ENCODE peak calls at places on chromosomes 12 and 14, in eight cellular contexts. J, U, C, D, Q, M, Y and R are unnamed samples.

GRCh38 chr12:113109360-113109759 is 26.2 kb downstream of the RASAL1 start:
- DNase-seq in Q (no peak), Y (no peak), D (no peak), C (no peak), M (no peak), U (no peak), J (no peak), R (no peak)

GRCh38 chr12:120453977-120454376 is 7.7 kb downstream of the GATC start:
- DNase-seq in U (no peak), D (peak; percentile 18), C (no peak), Y (no peak), Q (no peak), J (no peak), M (peak; percentile 67), R (no peak)

GRCh38 chr12:113040722-113041168 is 15.8 kb upstream of the DTX1 start:
- DNase-seq in J (peak; percentile 44), U (no peak), C (peak; percentile 59), M (peak; percentile 74), D (peak; percentile 72), Y (peak; percentile 36), Q (no peak), R (peak; percentile 90)

GRCh38 chr12:54416908-54417603 is 2.0 kb downstream of the ITGA5 start:
- DNase-seq in Q (no peak), U (no peak), C (no peak), M (peak; percentile 86), D (no peak), J (no peak), Y (peak; percentile 56), R (no peak)

GRCh38 chr14:103880334-103880985 is 33.1 kb upstream of the PPP1R13B start:
- DNase-seq in C (no peak), Y (peak; percentile 74), M (no peak), U (no peak), D (peak; percentile 43), J (peak; percentile 91), Q (no peak), R (peak; percentile 57)

GRCh38 chr14:85731198-85731597 is 201.3 kb downstream of the FLRT2 start:
- DNase-seq in D (no peak), M (no peak), U (no peak), Q (no peak), C (no peak), J (no peak), Y (peak; percentile 32), R (no peak)

GRCh38 chr12:111838353-111838752 is 3.7 kb upstream of the MAPKAPK5 start:
- DNase-seq in C (no peak), M (no peak), Y (no peak), U (no peak), J (no peak), Q (no peak), D (no peak), R (no peak)

GRCh38 chr12:29158364-29158763 is 9.3 kb downstream of the FAR2 start:
- DNase-seq in D (no peak), U (no peak), C (no peak), M (peak; percentile 88), Y (no peak), Q (no peak), J (no peak), R (no peak)

GRCh38 chr12:132194056-132194455 is 49.8 kb downstream of the NOC4L start:
- DNase-seq in U (no peak), C (peak; percentile 31), D (no peak), M (peak; percentile 44), J (no peak), Q (no peak), Y (no peak), R (peak; percentile 42)

GRCh38 chr12:63103489-63104131 is 47.4 kb downstream of the AVPR1A start:
- DNase-seq in M (peak; percentile 49), C (peak; percentile 16), U (no peak), J (no peak), D (peak; percentile 36), Q (no peak), Y (no peak), R (no peak)

GRCh38 chr14:57009585-57010515 is 199.6 kb upstream of the OTX2 start:
- DNase-seq in Q (no peak), J (no peak), D (no peak), Y (no peak), M (no peak), C (no peak), U (no peak), R (no peak)

GRCh38 chr12:57610553-57611115 is 601 bp upstream of the ARHGEF25 start:
- DNase-seq in M (no peak), J (no peak), Q (no peak), U (no peak), C (no peak), D (no peak), Y (peak; percentile 79), R (no peak)
- TF ChIP-seq POLR2A in M (no peak), J (no peak), Q (no peak), U (no peak), C (no peak), D (no peak), Y (no peak), R (no peak)

DNA sequence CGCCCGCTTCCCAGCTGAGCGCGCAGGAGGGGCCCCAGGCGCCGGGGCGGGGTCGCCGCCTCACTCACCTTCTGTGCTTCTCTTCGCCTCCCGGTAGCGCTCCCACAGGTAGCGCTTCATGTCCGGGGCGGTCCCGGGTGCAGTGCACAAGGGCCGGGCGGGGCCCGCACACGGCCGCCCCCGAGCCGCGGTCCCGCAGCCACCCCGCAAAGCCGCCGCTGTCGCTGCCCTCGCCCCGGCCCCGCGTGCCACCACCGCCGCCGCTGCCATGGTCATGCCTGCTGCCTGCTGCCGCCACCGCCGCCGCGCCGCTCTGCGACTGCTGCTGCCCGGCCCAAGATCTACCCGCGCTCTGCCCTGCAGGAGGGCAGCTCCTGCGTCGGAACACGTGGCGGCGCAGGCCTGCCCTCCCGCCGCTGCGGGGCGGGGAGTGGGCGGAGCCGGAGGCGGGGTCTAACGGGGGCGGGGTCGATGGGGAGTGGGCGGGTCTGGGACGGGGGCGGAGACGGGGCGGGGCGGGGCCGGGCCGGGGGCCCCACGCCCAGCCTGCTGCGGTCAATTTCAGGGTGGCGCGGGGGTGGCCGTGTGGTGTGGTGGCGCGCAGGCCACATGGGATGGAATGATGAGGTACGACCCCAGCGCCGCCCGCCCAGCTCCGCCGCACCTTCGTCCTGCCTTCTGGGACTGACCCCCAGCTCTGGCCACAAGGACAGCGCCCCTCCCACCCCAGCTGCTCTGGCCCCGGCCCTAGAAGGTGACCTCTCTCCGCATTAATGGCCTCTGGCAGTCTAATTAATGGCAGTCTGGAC is at the start of gene NT5DC3:
- DNase-seq in U (peak; percentile 78), Y (peak; percentile 81), Q (peak; percentile 37), C (peak; percentile 65), D (peak; percentile 69), J (peak; percentile 80), M (peak; percentile 93), R (peak; percentile 69)
- TF ChIP-seq POLR2A in U (peak; percentile 50), Y (peak; percentile 97), Q (peak; percentile 92), C (peak; percentile 79), D (peak; percentile 86), J (no peak), M (peak; percentile 90), R (peak; percentile 98)

GRCh38 chr14:96263347-96264199 is 7.6 kb downstream of the BDKRB1 start:
- DNase-seq in J (no peak), Y (no peak), M (no peak), U (no peak), Q (no peak), C (no peak), D (no peak), R (no peak)

GRCh38 chr14:96261772-96262485 is 5.9 kb downstream of the BDKRB1 start:
- DNase-seq in C (no peak), M (no peak), Y (no peak), D (no peak), J (no peak), U (no peak), Q (no peak), R (no peak)

GRCh38 chr14:96264200-96264553 is 8.2 kb downstream of the BDKRB1 start:
- DNase-seq in D (no peak), Y (no peak), C (no peak), M (no peak), Q (no peak), J (no peak), U (no peak), R (no peak)

GRCh38 chr14:96260341-96260821 is 4.4 kb downstream of the BDKRB1 start:
- DNase-seq in C (no peak), Q (no peak), J (no peak), Y (no peak), D (no peak), U (no peak), M (no peak), R (no peak)

GRCh38 chr14:96261053-96261452 is 5.0 kb downstream of the BDKRB1 start:
- DNase-seq in Q (no peak), D (no peak), Y (no peak), M (no peak), C (no peak), U (no peak), J (no peak), R (no peak)
- TF ChIP-seq POLR2A in Q (no peak), D (no peak), Y (no peak), M (no peak), C (no peak), U (no peak), J (no peak), R (no peak)

DNA sequence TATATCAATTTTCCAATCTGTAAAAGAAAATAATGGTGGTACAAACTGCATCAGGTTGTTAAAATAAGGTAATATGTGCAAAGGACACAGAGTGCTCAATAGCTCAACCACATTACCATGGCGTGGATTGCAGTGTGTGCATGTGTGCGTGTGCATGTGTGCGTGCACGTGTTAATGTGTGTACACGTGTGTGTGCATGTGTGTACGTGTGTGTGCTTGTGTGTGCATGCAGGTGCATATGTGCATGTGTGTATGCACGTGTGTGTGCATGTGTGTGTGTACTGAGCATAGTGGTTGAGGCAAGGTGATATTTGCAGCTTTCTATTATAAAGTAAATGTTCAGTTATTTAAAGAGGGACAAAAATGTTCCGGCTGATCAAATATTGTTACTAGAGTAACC is 115.6 kb downstream of the NT5DC3 start:
- DNase-seq in M (no peak), C (no peak), U (no peak), Y (no peak), Q (no peak), J (no peak), D (no peak), R (no peak)
- TF ChIP-seq POLR2A in M (no peak), C (no peak), U (no peak), Y (no peak), Q (no peak), J (no peak), D (no peak), R (no peak)

GRCh38 chr14:23148596-23149249 is 29.7 kb upstream of the CEBPE start:
- DNase-seq in C (no peak), M (no peak), Q (no peak), D (no peak), Y (no peak), U (no peak), J (no peak), R (no peak)
- TF ChIP-seq POLR2A in C (no peak), M (no peak), Q (no peak), D (no peak), Y (no peak), U (no peak), J (no peak), R (no peak)

DNA sequence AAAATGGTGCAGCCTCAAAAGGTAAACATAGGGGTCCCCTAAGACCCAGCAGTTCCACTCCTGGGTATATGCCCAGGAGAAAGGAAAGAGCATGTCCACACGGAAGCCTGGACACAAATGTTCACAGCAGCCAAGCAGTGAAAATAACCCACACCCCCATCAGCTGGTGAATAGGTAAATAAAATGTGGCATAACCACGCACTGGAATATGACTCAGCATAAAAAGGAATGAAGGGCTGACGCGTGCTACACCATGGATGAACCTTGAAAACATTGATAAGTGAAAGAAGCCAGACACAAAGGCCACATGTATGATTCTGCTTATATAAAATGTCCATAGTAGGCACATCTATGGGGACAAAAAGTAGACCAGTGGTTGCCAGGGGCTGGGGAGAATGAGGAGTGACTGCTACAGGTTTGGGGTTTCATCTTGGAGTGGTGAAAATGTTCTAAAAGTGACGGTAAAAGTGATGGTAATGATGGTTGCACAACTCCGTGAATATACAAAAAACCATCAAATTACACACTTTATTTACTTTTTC is 3.8 kb upstream of the SCARB1 start:
- DNase-seq in C (no peak), U (no peak), D (no peak), M (peak; percentile 64), Q (no peak), Y (no peak), J (peak; percentile 39), R (no peak)
- TF ChIP-seq POLR2A in C (no peak), U (no peak), D (no peak), M (no peak), Q (no peak), Y (no peak), J (no peak), R (no peak)